ENCODE peak calls at places on chromosomes 4 and X, in six cellular contexts. O is neuronal stem cell, V is mesenchymal stem cell, P is H1, Y is IMR-90, Z is trophoblast cell. B is an unnamed sample.

GRCh38 chrX:16012250-16012649 is 111.1 kb upstream of the GRPR start:
- DNase-seq in O (no peak), V (no peak), P (no peak), Y (no peak), Z (no peak), B (no peak)

GRCh38 chr4:75169020-75169814 is 236.3 kb downstream of the PARM1 start:
- DNase-seq in O (no peak), V (no peak), P (no peak), Y (no peak), Z (no peak), B (no peak)

GRCh38 chr4:23041501-23041900 is 348.8 kb downstream of the GBA3 start:
- DNase-seq in O (no peak), V (no peak), P (no peak), Y (no peak), Z (no peak), B (no peak)

GRCh38 chr4:104693601-104694201 is 199.0 kb upstream of the CXXC4 start:
- DNase-seq in O (no peak), V (peak), P (no peak), Y (peak), Z (peak), B (no peak)

GRCh38 chr4:88859191-88859812 is 161.7 kb upstream of the NAP1L5 start:
- DNase-seq in O (no peak), V (no peak), P (no peak), Y (no peak), Z (no peak), B (no peak)

GRCh38 chrX:40154853-40155616 is 57.3 kb upstream of the BCOR start:
- DNase-seq in O (no peak), V (peak), P (no peak), Y (peak), Z (peak), B (peak)

GRCh38 chrX:68754406-68754805 is 74.4 kb upstream of the EFNB1 start:
- DNase-seq in O (no peak), V (no peak), P (no peak), Y (no peak), Z (peak), B (no peak)

GRCh38 chr4:86895692-86896488 is 3.7 kb upstream of the C4orf36 start:
- DNase-seq in O (peak), V (peak), P (no peak), Y (peak), Z (peak), B (no peak)

GRCh38 chrX:150547511-150548115 is 20.8 kb upstream of the MTM1 start:
- DNase-seq in O (no peak), V (peak), P (no peak), Y (no peak), Z (peak), B (peak)

GRCh38 chr4:64144994-64145393 is 264.3 kb downstream of the TECRL start:
- DNase-seq in O (no peak), V (no peak), P (no peak), Y (no peak), Z (no peak), B (no peak)

GRCh38 chr4:3108211-3108610 is 33.7 kb downstream of the HTT start:
- DNase-seq in O (no peak), V (peak), P (no peak), Y (peak), Z (peak), B (no peak)

GRCh38 chrX:37405954-37406353 is 56.8 kb downstream of the PRRG1 start:
- DNase-seq in O (no peak), V (peak), P (no peak), Y (peak), Z (no peak), B (no peak)

GRCh38 chr4:150010525-150011126 is 67.6 kb upstream of the DCLK2 start:
- DNase-seq in O (peak), V (peak), P (no peak), Y (peak), Z (peak), B (peak)

GRCh38 chrX:9677098-9677739 is 88.4 kb downstream of the GPR143 start:
- DNase-seq in O (no peak), V (no peak), P (no peak), Y (peak), Z (no peak), B (no peak)

GRCh38 chrX:150935466-150935865 is 37.0 kb upstream of the CD99L2 start:
- DNase-seq in O (no peak), V (no peak), P (no peak), Y (peak), Z (peak), B (no peak)

GRCh38 chr4:183260491-183261151 is 59.5 kb downstream of the CLDN22 start:
- DNase-seq in O (no peak), V (no peak), P (no peak), Y (no peak), Z (no peak), B (no peak)

GRCh38 chr4:48343531-48343930 is 2.2 kb downstream of the SLAIN2 start:
- DNase-seq in O (no peak), V (peak), P (no peak), Y (peak), Z (no peak), B (no peak)

GRCh38 chr4:69642961-69643360 is 3.5 kb upstream of the UGT2A2 start:
- DNase-seq in O (no peak), V (no peak), P (no peak), Y (no peak), Z (no peak), B (no peak)

GRCh38 chr4:38563703-38564490 is 100.1 kb upstream of the KLF3 start:
- DNase-seq in O (no peak), V (no peak), P (no peak), Y (peak), Z (no peak), B (no peak)

GRCh38 chrX:44344687-44345086 is 1.2 kb upstream of the EFHC2 start:
- DNase-seq in O (no peak), V (no peak), P (no peak), Y (no peak), Z (no peak), B (no peak)

GRCh38 chr4:8537041-8537461 is 43.1 kb upstream of the GPR78 start:
- DNase-seq in O (no peak), V (peak), P (no peak), Y (peak), Z (peak), B (no peak)

GRCh38 chr4:109302366-109303140 is at the start of gene COL25A1:
- DNase-seq in O (peak), V (peak), P (peak), Y (peak), Z (peak), B (peak)

GRCh38 chr4:154516320-154516719 is 24.7 kb upstream of the DCHS2 start:
- DNase-seq in O (no peak), V (no peak), P (no peak), Y (no peak), Z (no peak), B (no peak)

GRCh38 chr4:71860643-71861042 is 76.8 kb upstream of the GC start:
- DNase-seq in O (peak), V (peak), P (no peak), Y (no peak), Z (no peak), B (no peak)

GRCh38 chr4:133565379-133565778 is 416.3 kb downstream of the PCDH10 start:
- DNase-seq in O (no peak), V (peak), P (no peak), Y (peak), Z (no peak), B (no peak)

GRCh38 chr4:932713-933070 is 432 bp downstream of the TMEM175 start:
- DNase-seq in O (peak), V (peak), P (no peak), Y (peak), Z (no peak), B (peak)

GRCh38 chrX:130264573-130264972 is 4.1 kb downstream of the ZNF280C start:
- DNase-seq in O (no peak), V (no peak), P (no peak), Y (peak), Z (no peak), B (no peak)

GRCh38 chr4:139786494-139787354 is 121.1 kb downstream of the MGST2 start:
- DNase-seq in O (no peak), V (no peak), P (no peak), Y (no peak), Z (no peak), B (no peak)

GRCh38 chrX:12007881-12008280 is 130.4 kb upstream of the FRMPD4 start:
- DNase-seq in O (no peak), V (peak), P (no peak), Y (peak), Z (no peak), B (no peak)

GRCh38 chr4:40918330-40918729 is 168.6 kb downstream of the NSUN7 start:
- DNase-seq in O (no peak), V (peak), P (no peak), Y (peak), Z (no peak), B (no peak)

GRCh38 chrX:21781976-21782375 is 24.1 kb upstream of the SMPX start:
- DNase-seq in O (no peak), V (no peak), P (no peak), Y (no peak), Z (no peak), B (no peak)

GRCh38 chr4:73731968-73732610 is 8.3 kb upstream of the CXCL8 start:
- DNase-seq in O (no peak), V (peak), P (no peak), Y (no peak), Z (peak), B (no peak)

GRCh38 chrX:65195621-65196020 is 219.4 kb upstream of the ZC4H2 start:
- DNase-seq in O (no peak), V (no peak), P (no peak), Y (no peak), Z (peak), B (no peak)

GRCh38 chr4:86595426-86595805 is 1.3 kb downstream of the PTPN13 start:
- DNase-seq in O (no peak), V (peak), P (no peak), Y (peak), Z (peak), B (no peak)

GRCh38 chr4:120857312-120857711 is 65.2 kb downstream of the PRDM5 start:
- DNase-seq in O (no peak), V (no peak), P (no peak), Y (peak), Z (no peak), B (no peak)

GRCh38 chr4:109010534-109010933 is 247.7 kb upstream of the ETNPPL start:
- DNase-seq in O (no peak), V (no peak), P (no peak), Y (peak), Z (no peak), B (no peak)

GRCh38 chrX:29470029-29470428 is 745.3 kb upstream of the MAGEB2 start:
- DNase-seq in O (no peak), V (peak), P (no peak), Y (peak), Z (no peak), B (no peak)
- H3K14ac ChIP-seq in O (no peak), V (no peak), P (no peak), Y (no peak), Z (no peak), B (no peak)

GRCh38 chr4:168837922-168838321 is 172.1 kb downstream of the CBR4 start:
- DNase-seq in O (no peak), V (no peak), P (no peak), Y (no peak), Z (peak), B (no peak)

GRCh38 chr4:168839758-168840385 is 170.2 kb downstream of the CBR4 start:
- DNase-seq in O (no peak), V (peak), P (no peak), Y (no peak), Z (no peak), B (no peak)

GRCh38 chr4:168835880-168836454 is 174.1 kb downstream of the CBR4 start:
- DNase-seq in O (no peak), V (no peak), P (no peak), Y (no peak), Z (no peak), B (no peak)

GRCh38 chr4:168832746-168833575 is 177.1 kb downstream of the CBR4 start:
- DNase-seq in O (no peak), V (peak), P (no peak), Y (no peak), Z (peak), B (peak)

GRCh38 chr4:168836482-168836881 is 173.6 kb downstream of the CBR4 start:
- DNase-seq in O (no peak), V (no peak), P (no peak), Y (no peak), Z (no peak), B (no peak)
- H3K27ac ChIP-seq in O (no peak), V (no peak), P (no peak), Y (no peak), Z (no peak), B (no peak)

DNA sequence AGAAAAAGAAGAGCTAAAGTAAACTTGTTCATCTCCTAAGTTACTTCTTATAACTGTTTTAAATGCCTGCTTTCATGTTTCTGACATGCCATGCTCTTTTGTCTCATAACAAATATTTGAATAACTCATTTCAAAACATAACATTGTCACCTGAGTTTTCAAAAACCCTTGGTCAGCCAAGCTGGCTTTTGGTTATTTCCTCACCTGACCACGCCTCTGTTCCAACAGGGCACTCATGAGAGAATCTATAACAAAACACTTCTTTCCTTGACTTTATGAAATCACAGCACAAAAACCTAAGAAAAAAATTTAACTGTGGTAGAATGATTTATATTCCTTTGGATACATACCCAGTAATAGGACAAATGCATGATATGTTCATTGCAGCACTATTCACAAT is 172.9 kb upstream of the GALNT7 start:
- DNase-seq in O (no peak), V (no peak), P (no peak), Y (no peak), Z (no peak), B (no peak)
- H2AFZ ChIP-seq in O (no peak), V (no peak), P (no peak), Y (no peak), Z (no peak), B (no peak)

GRCh38 chr4:51845736-51846135 is 2.8 kb downstream of the DCUN1D4 start:
- DNase-seq in O (no peak), V (no peak), P (no peak), Y (no peak), Z (peak), B (no peak)
- H3K14ac ChIP-seq in O (no peak), V (no peak), P (no peak), Y (no peak), Z (no peak), B (no peak)

GRCh38 chr4:152635876-152636275 is 43.9 kb downstream of the TMEM154 start:
- DNase-seq in O (no peak), V (no peak), P (no peak), Y (no peak), Z (peak), B (no peak)
- H3K27ac ChIP-seq in O (no peak), V (no peak), P (no peak), Y (no peak), Z (no peak), B (no peak)

GRCh38 chr4:80202190-80202711 is 4.9 kb downstream of the PRDM8 start:
- DNase-seq in O (no peak), V (peak), P (no peak), Y (peak), Z (peak), B (peak)
- H2AFZ ChIP-seq in O (peak), V (peak), P (no peak), Y (peak), Z (peak), B (no peak)

B was measured in H9.